ENCODE peak calls at places on chromosome 3, in five cellular contexts. One of them, this sample, is unnamed. For H3K36me3 and H3K4me1, the result is how much of the 10 kb centered on the place peaks cover.

GRCh38 chr3:38960953-38961622 is 90.7 kb downstream of the SCN11A start:
- DNase-seq in cardiac muscle cell: peak
- DNase-seq in neuronal stem cell: peak
- DNase-seq in upper lobe of right lung: no peak
- DNase-seq in HepG2: peak
- DNase-seq in this sample: no peak

GRCh38 chr3:124851136-124851535 is 36.0 kb downstream of the ITGB5 start:
- DNase-seq in upper lobe of right lung: no peak
- DNase-seq in HepG2: no peak
- DNase-seq in neuronal stem cell: no peak
- DNase-seq in cardiac muscle cell: peak
- DNase-seq in this sample: no peak

GRCh38 chr3:171462224-171462623 is 2.0 kb upstream of the TNIK start:
- DNase-seq in neuronal stem cell: no peak
- DNase-seq in cardiac muscle cell: no peak
- DNase-seq in HepG2: no peak
- DNase-seq in upper lobe of right lung: no peak
- DNase-seq in this sample: no peak

GRCh38 chr3:126128504-126129407 is 44.8 kb upstream of the SLC41A3 start:
- DNase-seq in HepG2: no peak
- DNase-seq in upper lobe of right lung: peak
- DNase-seq in cardiac muscle cell: no peak
- DNase-seq in neuronal stem cell: no peak
- DNase-seq in this sample: peak

GRCh38 chr3:64915778-64916177 is 228.0 kb upstream of the ADAMTS9 start:
- DNase-seq in neuronal stem cell: no peak
- DNase-seq in upper lobe of right lung: no peak
- DNase-seq in cardiac muscle cell: peak
- DNase-seq in HepG2: no peak
- DNase-seq in this sample: no peak

GRCh38 chr3:176568189-176568588 is 629.1 kb downstream of the TBL1XR1 start:
- DNase-seq in HepG2: peak
- DNase-seq in cardiac muscle cell: no peak
- DNase-seq in upper lobe of right lung: no peak
- DNase-seq in neuronal stem cell: no peak
- DNase-seq in this sample: no peak

GRCh38 chr3:151943539-151943938 is 70.1 kb downstream of the SUCNR1 start:
- DNase-seq in cardiac muscle cell: no peak
- DNase-seq in upper lobe of right lung: no peak
- DNase-seq in neuronal stem cell: no peak
- DNase-seq in HepG2: no peak
- DNase-seq in this sample: no peak

GRCh38 chr3:134350861-134351311 is 23.4 kb downstream of the AMOTL2 start:
- DNase-seq in neuronal stem cell: no peak
- DNase-seq in HepG2: no peak
- DNase-seq in cardiac muscle cell: no peak
- DNase-seq in upper lobe of right lung: no peak
- DNase-seq in this sample: no peak

GRCh38 chr3:50238549-50239026 is 2.6 kb downstream of the GNAI2 start:
- DNase-seq in cardiac muscle cell: no peak
- DNase-seq in HepG2: peak
- DNase-seq in neuronal stem cell: no peak
- DNase-seq in upper lobe of right lung: peak
- DNase-seq in this sample: no peak

GRCh38 chr3:134846084-134846483 is 51.0 kb downstream of the EPHB1 start:
- DNase-seq in HepG2: no peak
- DNase-seq in upper lobe of right lung: no peak
- DNase-seq in neuronal stem cell: no peak
- DNase-seq in cardiac muscle cell: no peak
- DNase-seq in this sample: peak

GRCh38 chr3:185537369-185537970 is 14.9 kb downstream of the LIPH start:
- DNase-seq in neuronal stem cell: no peak
- DNase-seq in cardiac muscle cell: peak
- DNase-seq in HepG2: peak
- DNase-seq in upper lobe of right lung: no peak
- DNase-seq in this sample: peak

GRCh38 chr3:48474619-48475018 is 28.1 kb downstream of the ATRIP start:
- DNase-seq in cardiac muscle cell: no peak
- DNase-seq in upper lobe of right lung: no peak
- DNase-seq in HepG2: peak
- DNase-seq in neuronal stem cell: no peak
- DNase-seq in this sample: no peak

GRCh38 chr3:57557088-57557537 is 1.0 kb downstream of the PDE12 start:
- DNase-seq in HepG2: peak
- DNase-seq in neuronal stem cell: peak
- DNase-seq in cardiac muscle cell: peak
- DNase-seq in upper lobe of right lung: no peak
- DNase-seq in this sample: peak

GRCh38 chr3:106251160-106251892 is 382.5 kb upstream of the CBLB start:
- DNase-seq in cardiac muscle cell: no peak
- DNase-seq in upper lobe of right lung: no peak
- DNase-seq in HepG2: no peak
- DNase-seq in neuronal stem cell: no peak
- DNase-seq in this sample: no peak

GRCh38 chr3:53616330-53616729 is 121.9 kb downstream of the CACNA1D start:
- DNase-seq in HepG2: no peak
- DNase-seq in upper lobe of right lung: no peak
- DNase-seq in neuronal stem cell: no peak
- DNase-seq in cardiac muscle cell: no peak
- DNase-seq in this sample: no peak

GRCh38 chr3:126312326-126312725 is 44.9 kb downstream of the KLF15 start:
- DNase-seq in neuronal stem cell: no peak
- DNase-seq in HepG2: no peak
- DNase-seq in upper lobe of right lung: no peak
- DNase-seq in cardiac muscle cell: no peak
- DNase-seq in this sample: no peak

GRCh38 chr3:113008117-113008516 is 17.3 kb downstream of the GTPBP8 start:
- DNase-seq in neuronal stem cell: no peak
- DNase-seq in cardiac muscle cell: peak
- DNase-seq in HepG2: no peak
- DNase-seq in upper lobe of right lung: no peak
- DNase-seq in this sample: no peak

GRCh38 chr3:113002033-113002432 is 11.2 kb downstream of the GTPBP8 start:
- DNase-seq in upper lobe of right lung: no peak
- DNase-seq in cardiac muscle cell: no peak
- DNase-seq in HepG2: no peak
- DNase-seq in neuronal stem cell: no peak
- DNase-seq in this sample: no peak

GRCh38 chr3:113005622-113006021 is 14.8 kb downstream of the GTPBP8 start:
- DNase-seq in upper lobe of right lung: no peak
- DNase-seq in cardiac muscle cell: no peak
- DNase-seq in neuronal stem cell: no peak
- DNase-seq in HepG2: no peak
- DNase-seq in this sample: no peak

GRCh38 chr3:113002676-113003075 is 11.9 kb downstream of the GTPBP8 start:
- DNase-seq in neuronal stem cell: no peak
- DNase-seq in HepG2: no peak
- DNase-seq in cardiac muscle cell: no peak
- DNase-seq in upper lobe of right lung: no peak
- DNase-seq in this sample: no peak

DNA sequence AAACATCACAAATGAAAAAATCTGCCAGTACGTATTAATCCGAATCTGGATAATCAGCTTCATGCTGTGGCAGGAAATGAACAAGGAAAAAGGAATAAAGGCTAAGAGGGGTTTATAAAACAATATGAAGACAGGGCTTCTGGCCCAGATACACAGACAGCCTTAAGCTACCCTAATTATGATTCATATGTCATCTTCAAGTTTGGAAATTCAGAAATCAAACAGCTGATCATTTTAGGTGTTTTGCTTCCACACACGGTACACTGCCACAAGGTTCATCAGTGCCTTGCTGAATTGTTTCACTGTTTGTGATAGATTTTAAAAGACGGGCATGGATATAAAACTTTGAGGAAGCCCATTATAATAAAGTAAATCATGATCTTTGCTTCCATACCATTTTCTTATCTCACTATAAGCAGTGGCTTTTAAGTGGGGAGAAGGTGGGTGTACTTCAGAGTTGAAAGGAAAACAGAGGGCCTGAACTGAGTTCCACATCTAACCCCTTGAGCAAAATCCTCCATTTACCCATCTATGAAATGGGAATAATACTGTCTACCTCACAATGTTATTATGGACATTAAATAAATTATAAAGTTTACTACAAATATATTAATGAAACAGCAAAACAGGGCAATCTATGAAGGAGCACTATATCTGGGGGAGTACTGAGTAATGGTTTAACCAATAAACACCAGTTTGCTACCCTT is 15.7 kb downstream of the GTPBP8 start:
- DNase-seq in upper lobe of right lung: no peak
- DNase-seq in cardiac muscle cell: no peak
- DNase-seq in neuronal stem cell: no peak
- DNase-seq in HepG2: no peak
- DNase-seq in this sample: no peak
- H3K36me3 ChIP-seq in upper lobe of right lung: half or more
- H3K36me3 ChIP-seq in cardiac muscle cell: half or more
- H3K36me3 ChIP-seq in neuronal stem cell: half or more
- H3K36me3 ChIP-seq in HepG2: under half
- H3K36me3 ChIP-seq in this sample: half or more

GRCh38 chr3:170043506-170043905 is 5.7 kb downstream of the GPR160 start:
- DNase-seq in cardiac muscle cell: no peak
- DNase-seq in upper lobe of right lung: no peak
- DNase-seq in neuronal stem cell: no peak
- DNase-seq in HepG2: no peak
- DNase-seq in this sample: no peak

GRCh38 chr3:170037463-170038433 is at the start of gene GPR160:
- DNase-seq in cardiac muscle cell: peak
- DNase-seq in HepG2: peak
- DNase-seq in upper lobe of right lung: peak
- DNase-seq in neuronal stem cell: peak
- DNase-seq in this sample: peak

GRCh38 chr3:170040283-170040907 is 2.6 kb downstream of the GPR160 start:
- DNase-seq in upper lobe of right lung: no peak
- DNase-seq in HepG2: no peak
- DNase-seq in neuronal stem cell: no peak
- DNase-seq in cardiac muscle cell: no peak
- DNase-seq in this sample: no peak

GRCh38 chr3:170033489-170033888 is 4.3 kb upstream of the GPR160 start:
- DNase-seq in HepG2: no peak
- DNase-seq in neuronal stem cell: no peak
- DNase-seq in upper lobe of right lung: no peak
- DNase-seq in cardiac muscle cell: no peak
- DNase-seq in this sample: no peak

GRCh38 chr3:170038434-170039110 is 777 bp downstream of the GPR160 start:
- DNase-seq in neuronal stem cell: no peak
- DNase-seq in cardiac muscle cell: no peak
- DNase-seq in HepG2: no peak
- DNase-seq in upper lobe of right lung: peak
- DNase-seq in this sample: no peak
- H3K27ac ChIP-seq in neuronal stem cell: no peak
- H3K27ac ChIP-seq in cardiac muscle cell: no peak
- H3K27ac ChIP-seq in HepG2: peak
- H3K27ac ChIP-seq in upper lobe of right lung: peak
- H3K27ac ChIP-seq in this sample: no peak

GRCh38 chr3:4856564-4856963 is 122.7 kb upstream of the BHLHE40 start:
- DNase-seq in upper lobe of right lung: no peak
- DNase-seq in HepG2: no peak
- DNase-seq in cardiac muscle cell: no peak
- DNase-seq in neuronal stem cell: no peak
- DNase-seq in this sample: no peak
- H3K4me1 ChIP-seq in upper lobe of right lung: under half
- H3K4me1 ChIP-seq in HepG2: under half
- H3K4me1 ChIP-seq in cardiac muscle cell: under half
- H3K4me1 ChIP-seq in neuronal stem cell: under half
- H3K4me1 ChIP-seq in this sample: under half

DNA sequence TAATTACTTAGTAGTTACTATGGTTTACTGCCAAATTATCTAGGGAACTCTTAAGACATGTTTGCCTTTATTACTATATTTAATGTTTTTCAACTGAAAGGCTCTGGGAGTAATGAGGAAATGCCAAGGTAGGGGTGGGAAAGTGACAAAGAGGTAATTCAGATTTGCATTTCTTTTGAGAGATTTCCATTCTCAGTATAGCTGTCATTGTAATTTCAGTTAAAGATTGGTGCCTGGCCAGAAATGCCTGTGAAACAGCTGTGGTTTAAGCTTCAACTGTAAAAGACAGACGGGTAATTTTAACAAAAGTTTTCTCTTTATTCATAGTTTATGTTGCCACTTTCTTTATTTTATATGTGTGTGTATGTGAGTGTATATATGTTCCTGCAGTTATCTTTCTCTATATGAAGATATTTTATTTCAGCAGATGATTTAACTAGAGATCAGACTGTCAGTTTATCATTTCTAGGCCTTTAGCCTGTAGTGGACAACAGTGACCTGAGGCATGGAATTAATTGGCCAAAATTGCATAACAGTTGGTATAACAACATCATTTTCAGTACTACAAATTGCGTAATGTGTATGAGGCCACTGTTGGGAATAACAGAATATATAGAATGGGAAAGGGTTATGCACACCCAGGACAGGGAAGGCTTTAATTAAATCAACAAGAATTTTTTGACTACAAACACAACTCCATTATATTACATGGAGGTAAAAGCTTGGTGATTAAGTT is 119.0 kb downstream of the BBX start:
- DNase-seq in cardiac muscle cell: peak
- DNase-seq in upper lobe of right lung: no peak
- DNase-seq in HepG2: no peak
- DNase-seq in neuronal stem cell: no peak
- DNase-seq in this sample: no peak
- H3K36me3 ChIP-seq in cardiac muscle cell: under half
- H3K36me3 ChIP-seq in upper lobe of right lung: under half
- H3K36me3 ChIP-seq in HepG2: under half
- H3K36me3 ChIP-seq in neuronal stem cell: under half
- H3K36me3 ChIP-seq in this sample: under half

GRCh38 chr3:54999801-55000200 is 71.9 kb upstream of the LRTM1 start:
- DNase-seq in HepG2: no peak
- DNase-seq in upper lobe of right lung: no peak
- DNase-seq in cardiac muscle cell: peak
- DNase-seq in neuronal stem cell: no peak
- DNase-seq in this sample: peak
- H3K27ac ChIP-seq in HepG2: no peak
- H3K27ac ChIP-seq in upper lobe of right lung: no peak
- H3K27ac ChIP-seq in cardiac muscle cell: no peak
- H3K27ac ChIP-seq in neuronal stem cell: no peak
- H3K27ac ChIP-seq in this sample: peak

DNA sequence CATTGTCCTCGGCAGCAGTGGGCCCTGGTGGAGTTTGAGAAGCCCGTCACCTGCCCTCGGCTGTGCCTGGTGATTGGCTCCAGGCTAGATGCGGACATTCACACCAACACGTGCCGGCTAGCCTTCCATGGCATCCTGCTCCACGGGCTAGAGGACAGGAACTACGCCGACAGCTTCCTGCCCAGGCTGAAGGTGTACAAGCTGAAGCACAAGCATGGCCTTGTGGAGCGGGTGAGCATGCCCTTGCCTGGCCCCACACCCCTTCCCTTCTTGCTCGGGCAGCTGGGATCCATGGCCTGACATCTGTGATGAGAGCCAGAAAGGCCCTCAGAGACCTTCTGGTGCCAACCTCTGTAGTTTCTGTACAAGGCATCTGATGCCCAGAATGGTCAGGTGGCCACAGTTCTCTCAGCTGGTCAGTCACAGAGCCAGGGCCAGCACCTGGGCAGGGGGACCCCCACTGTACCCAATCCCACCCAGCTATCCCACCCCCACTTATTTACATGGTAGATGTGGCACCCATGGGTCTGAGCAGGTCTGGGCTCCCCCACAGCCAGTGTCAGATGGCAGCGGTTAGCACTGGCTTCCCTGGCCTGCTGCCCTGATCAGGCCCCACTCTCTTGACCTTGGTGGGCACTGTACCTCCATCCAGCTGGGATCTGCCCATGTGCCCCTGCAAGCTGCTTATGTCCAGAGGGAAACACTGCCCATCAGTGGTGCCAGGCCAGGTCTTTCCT is 124.9 kb downstream of the DNAJB8 start:
- DNase-seq in neuronal stem cell: no peak
- DNase-seq in cardiac muscle cell: no peak
- DNase-seq in HepG2: no peak
- DNase-seq in upper lobe of right lung: no peak
- DNase-seq in this sample: no peak
- H3K4me1 ChIP-seq in neuronal stem cell: under half
- H3K4me1 ChIP-seq in cardiac muscle cell: half or more
- H3K4me1 ChIP-seq in HepG2: under half
- H3K4me1 ChIP-seq in upper lobe of right lung: under half
- H3K4me1 ChIP-seq in this sample: under half